ENCODE peak calls at places on chromosomes 13 and 19, in nine cellular contexts. J is CD8-positive, alpha-beta T cell; U is cardiac muscle cell; T is mesothelial cell of epicardium; S is heart left ventricle; C is OCI-LY7; Q is neural progenitor cell; E is fibroblast of mammary gland; I is tibial artery. D is an unnamed sample.
A peak's percentile ranks its signal among the peaks of the same experiment; 100 is the strongest.

GRCh38 chr19:6476155-6476895 is 5.3 kb downstream of the DENND1C start:
- DNase-seq in J (peak; percentile 48), U (peak; percentile 49), T (peak; percentile 78), S (no peak), C (peak; percentile 93), Q (peak; percentile 99), E (peak; percentile 40), I (no peak), D (peak; percentile 83)

GRCh38 chr13:75353786-75354193 is 128.2 kb downstream of the TBC1D4 start:
- DNase-seq in J (no peak), U (peak; percentile 21), T (no peak), S (no peak), C (no peak), Q (no peak), E (peak; percentile 18), I (no peak), D (no peak)

GRCh38 chr13:109274188-109274821 is 512.1 kb downstream of the IRS2 start:
- DNase-seq in J (no peak), U (peak; percentile 79), T (no peak), S (no peak), C (no peak), Q (peak; percentile 89), E (peak; percentile 94), I (no peak), D (no peak)

GRCh38 chr19:3024509-3024869 is 4.6 kb downstream of the TLE2 start:
- DNase-seq in J (no peak), U (no peak), T (no peak), S (no peak), C (no peak), Q (no peak), E (no peak), I (no peak), D (no peak)

GRCh38 chr19:33279430-33280350 is 22.6 kb downstream of the CEBPA start:
- DNase-seq in J (no peak), U (no peak), T (no peak), S (no peak), C (no peak), Q (no peak), E (no peak), I (no peak), D (no peak)

GRCh38 chr13:31807090-31807541 is 67.8 kb downstream of the RXFP2 start:
- DNase-seq in J (no peak), U (peak; percentile 52), T (no peak), S (no peak), C (no peak), Q (no peak), E (peak; percentile 44), I (no peak), D (no peak)

GRCh38 chr19:17292301-17293074 is 10.7 kb downstream of the ABHD8 start:
- DNase-seq in J (peak; percentile 61), U (peak; percentile 92), T (peak; percentile 87), S (peak; percentile 73), C (peak; percentile 87), Q (peak; percentile 92), E (peak; percentile 91), I (peak; percentile 78), D (peak; percentile 82)

GRCh38 chr13:70905035-70905434 is 796.8 kb upstream of the KLHL1 start:
- DNase-seq in J (no peak), U (peak; percentile 45), T (no peak), S (no peak), C (no peak), Q (no peak), E (no peak), I (no peak), D (no peak)

GRCh38 chr19:10193666-10194499 is 870 bp downstream of the DNMT1 start:
- DNase-seq in J (no peak), U (peak; percentile 35), T (peak; percentile 38), S (no peak), C (peak; percentile 53), Q (no peak), E (peak; percentile 76), I (peak; percentile 30), D (no peak)

GRCh38 chr19:51331193-51331592 is 10.7 kb downstream of the VSIG10L start:
- DNase-seq in J (no peak), U (no peak), T (no peak), S (no peak), C (no peak), Q (no peak), E (no peak), I (no peak), D (no peak)

GRCh38 chr19:15476334-15476733 is 3.0 kb downstream of the PGLYRP2 start:
- DNase-seq in J (no peak), U (no peak), T (no peak), S (no peak), C (no peak), Q (no peak), E (no peak), I (no peak), D (no peak)

GRCh38 chr19:43623889-43624670 is 4.7 kb upstream of the ZNF428 start:
- DNase-seq in J (no peak), U (no peak), T (no peak), S (no peak), C (no peak), Q (peak; percentile 26), E (no peak), I (no peak), D (no peak)

GRCh38 chr19:52307275-52307674 is 10.3 kb downstream of the ZNF480 start:
- DNase-seq in J (no peak), U (peak; percentile 34), T (no peak), S (no peak), C (peak; percentile 53), Q (peak; percentile 16), E (peak; percentile 26), I (no peak), D (no peak)

GRCh38 chr13:102704238-102704750 is 9.4 kb upstream of the METTL21C start:
- DNase-seq in J (no peak), U (no peak), T (no peak), S (no peak), C (no peak), Q (no peak), E (no peak), I (no peak), D (no peak)

GRCh38 chr13:27927444-27928352 is 7.9 kb downstream of the PDX1 start:
- DNase-seq in J (no peak), U (no peak), T (no peak), S (no peak), C (no peak), Q (peak; percentile 36), E (no peak), I (no peak), D (peak; percentile 58)

GRCh38 chr13:45119469-45119989 is 781 bp upstream of the GTF2F2 start:
- DNase-seq in J (peak; percentile 50), U (peak; percentile 78), T (no peak), S (no peak), C (peak; percentile 52), Q (peak; percentile 18), E (peak; percentile 73), I (no peak), D (no peak)

GRCh38 chr13:98208606-98209005 is 31.5 kb upstream of the RNF113B start:
- DNase-seq in J (no peak), U (no peak), T (no peak), S (no peak), C (no peak), Q (no peak), E (no peak), I (no peak), D (no peak)

GRCh38 chr19:50796634-50797428 is 6.6 kb downstream of the ACP4 start:
- DNase-seq in J (no peak), U (no peak), T (no peak), S (no peak), C (no peak), Q (no peak), E (no peak), I (no peak), D (no peak)

GRCh38 chr13:99425485-99426341 is 75.6 kb upstream of the TM9SF2 start:
- DNase-seq in J (no peak), U (no peak), T (no peak), S (peak; percentile 52), C (peak; percentile 82), Q (no peak), E (no peak), I (no peak), D (no peak)

DNA sequence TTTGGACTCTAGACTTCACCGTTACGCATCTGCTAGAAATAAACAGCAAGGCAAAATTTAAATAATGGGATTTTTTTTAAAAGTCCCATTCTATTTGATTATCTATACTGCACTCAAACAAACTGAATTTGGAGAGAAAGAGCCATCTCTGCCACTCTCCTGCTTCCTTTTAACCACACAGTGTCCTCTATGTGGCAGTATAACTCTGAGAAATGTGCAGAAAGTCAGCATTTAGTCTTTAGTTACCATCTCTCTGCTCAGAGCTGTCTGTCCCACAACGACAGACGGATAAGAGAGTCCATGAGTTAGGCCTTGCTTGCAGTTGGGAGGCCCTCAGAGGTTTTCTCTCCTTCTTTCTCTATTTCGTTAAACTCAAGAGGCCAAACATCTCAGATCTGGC is 21.2 kb downstream of the CCNA1 start:
- DNase-seq in J (no peak), U (peak; percentile 52), T (no peak), S (no peak), C (peak; percentile 20), Q (peak; percentile 45), E (peak; percentile 38), I (no peak), D (no peak)
- TF ChIP-seq CTCF in J (no peak), U (peak; percentile 41), T (no peak), S (peak; percentile 54), C (peak; percentile 61), Q (peak; percentile 61), E (peak; percentile 37), I (no peak), D (no peak)

DNA sequence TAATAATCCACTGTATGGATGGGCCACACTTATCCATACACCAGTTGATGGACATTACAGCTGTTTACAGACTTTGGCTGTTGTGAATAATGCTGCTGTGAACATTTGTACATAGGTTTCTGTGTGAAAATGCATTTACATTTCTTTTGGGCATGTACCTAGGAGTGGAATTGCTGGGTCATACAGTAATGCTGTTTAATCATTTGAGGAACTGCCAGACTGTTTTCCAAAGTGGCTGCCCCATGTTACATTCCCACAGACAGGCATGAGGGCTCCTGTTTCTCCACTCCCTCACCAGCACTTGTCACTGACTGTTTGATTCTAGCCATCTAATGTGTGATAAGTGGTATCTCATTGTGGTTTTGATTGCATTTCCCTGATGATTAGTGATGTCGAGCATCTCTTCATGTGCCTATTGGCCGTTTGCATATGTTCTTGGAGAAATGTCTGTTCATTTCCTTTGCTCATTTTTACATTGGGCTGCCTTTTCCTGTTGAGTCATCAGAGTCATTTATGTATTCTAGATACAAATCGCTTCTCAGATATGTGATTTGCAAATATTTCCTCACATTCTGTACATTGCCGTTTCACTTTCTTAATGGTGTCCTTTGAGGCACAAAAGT is 12.8 kb downstream of the TMEM255B start:
- DNase-seq in J (no peak), U (peak; percentile 47), T (no peak), S (no peak), C (no peak), Q (no peak), E (peak; percentile 24), I (no peak), D (no peak)
- TF ChIP-seq CTCF in J (no peak), U (no peak), T (no peak), S (no peak), C (no peak), Q (no peak), E (no peak), I (no peak), D (no peak)

GRCh38 chr19:40322951-40323615 is 25.1 kb downstream of the C19orf47 start:
- DNase-seq in J (no peak), U (no peak), T (no peak), S (no peak), C (no peak), Q (no peak), E (no peak), I (no peak), D (no peak)
- TF ChIP-seq CTCF in J (no peak), U (no peak), T (no peak), S (no peak), C (no peak), Q (no peak), E (no peak), I (no peak), D (no peak)

GRCh38 chr13:53206455-53206854 is 177.8 kb downstream of the OLFM4 start:
- DNase-seq in J (no peak), U (no peak), T (no peak), S (no peak), C (peak; percentile 1), Q (no peak), E (peak; percentile 7), I (no peak), D (no peak)
- TF ChIP-seq CTCF in J (no peak), U (peak; percentile 33), T (peak; percentile 79), S (peak; percentile 11), C (peak; percentile 72), Q (peak; percentile 70), E (peak; percentile 43), I (no peak), D (no peak)